ENCODE peak calls at places on chromosomes 5 and 9, in seven cellular contexts. One of them, this sample, is unnamed.

GRCh38 chr5:120788481-120788880 is 324.4 kb downstream of the PRR16 start:
- DNase-seq in HL-60: no peak
- DNase-seq in GM23338: no peak
- DNase-seq in pancreas: no peak
- DNase-seq in SK-N-SH: no peak
- DNase-seq in substantia nigra: no peak
- DNase-seq in CD4-positive, CD25-positive, alpha-beta regulatory T cell: no peak
- DNase-seq in this sample: no peak

GRCh38 chr9:132671620-132672412 is 1.6 kb downstream of the GTF3C4 start:
- DNase-seq in HL-60: no peak
- DNase-seq in GM23338: no peak
- DNase-seq in pancreas: no peak
- DNase-seq in SK-N-SH: no peak
- DNase-seq in substantia nigra: no peak
- DNase-seq in CD4-positive, CD25-positive, alpha-beta regulatory T cell: no peak
- DNase-seq in this sample: no peak

GRCh38 chr9:133948571-133949485 is 43.3 kb downstream of the VAV2 start:
- DNase-seq in HL-60: no peak
- DNase-seq in GM23338: no peak
- DNase-seq in pancreas: peak
- DNase-seq in SK-N-SH: no peak
- DNase-seq in substantia nigra: no peak
- DNase-seq in CD4-positive, CD25-positive, alpha-beta regulatory T cell: no peak
- DNase-seq in this sample: no peak

GRCh38 chr5:102755691-102756371 is 726 bp downstream of the PAM start:
- DNase-seq in HL-60: peak
- DNase-seq in GM23338: peak
- DNase-seq in pancreas: peak
- DNase-seq in SK-N-SH: peak
- DNase-seq in substantia nigra: peak
- DNase-seq in CD4-positive, CD25-positive, alpha-beta regulatory T cell: peak
- DNase-seq in this sample: peak

GRCh38 chr5:143896981-143897380 is 85.0 kb downstream of the HMHB1 start:
- DNase-seq in HL-60: no peak
- DNase-seq in GM23338: no peak
- DNase-seq in pancreas: no peak
- DNase-seq in SK-N-SH: no peak
- DNase-seq in substantia nigra: no peak
- DNase-seq in CD4-positive, CD25-positive, alpha-beta regulatory T cell: no peak
- DNase-seq in this sample: no peak

GRCh38 chr5:96562614-96563013 is 99.6 kb upstream of the CAST start:
- DNase-seq in HL-60: no peak
- DNase-seq in GM23338: no peak
- DNase-seq in pancreas: no peak
- DNase-seq in SK-N-SH: no peak
- DNase-seq in substantia nigra: no peak
- DNase-seq in CD4-positive, CD25-positive, alpha-beta regulatory T cell: no peak
- DNase-seq in this sample: no peak

GRCh38 chr5:178460598-178461425 is 129.4 kb downstream of the COL23A1 start:
- DNase-seq in HL-60: no peak
- DNase-seq in GM23338: peak
- DNase-seq in pancreas: peak
- DNase-seq in SK-N-SH: peak
- DNase-seq in substantia nigra: peak
- DNase-seq in CD4-positive, CD25-positive, alpha-beta regulatory T cell: no peak
- DNase-seq in this sample: peak

GRCh38 chr9:36936498-36936831 is 97.6 kb downstream of the PAX5 start:
- DNase-seq in HL-60: no peak
- DNase-seq in GM23338: no peak
- DNase-seq in pancreas: no peak
- DNase-seq in SK-N-SH: no peak
- DNase-seq in substantia nigra: no peak
- DNase-seq in CD4-positive, CD25-positive, alpha-beta regulatory T cell: no peak
- DNase-seq in this sample: no peak

GRCh38 chr9:33117306-33117705 is 40.8 kb upstream of the SMU1 start:
- DNase-seq in HL-60: no peak
- DNase-seq in GM23338: no peak
- DNase-seq in pancreas: no peak
- DNase-seq in SK-N-SH: no peak
- DNase-seq in substantia nigra: no peak
- DNase-seq in CD4-positive, CD25-positive, alpha-beta regulatory T cell: no peak
- DNase-seq in this sample: no peak

GRCh38 chr5:19880859-19881436 is 107.1 kb downstream of the CDH18 start:
- DNase-seq in HL-60: no peak
- DNase-seq in GM23338: peak
- DNase-seq in pancreas: no peak
- DNase-seq in SK-N-SH: no peak
- DNase-seq in substantia nigra: no peak
- DNase-seq in CD4-positive, CD25-positive, alpha-beta regulatory T cell: no peak
- DNase-seq in this sample: no peak

GRCh38 chr5:146041180-146041789 is 64.1 kb downstream of the PLAC8L1 start:
- DNase-seq in HL-60: no peak
- DNase-seq in GM23338: peak
- DNase-seq in pancreas: no peak
- DNase-seq in SK-N-SH: no peak
- DNase-seq in substantia nigra: no peak
- DNase-seq in CD4-positive, CD25-positive, alpha-beta regulatory T cell: no peak
- DNase-seq in this sample: no peak

GRCh38 chr5:143771229-143772001 is 40.5 kb upstream of the HMHB1 start:
- DNase-seq in HL-60: no peak
- DNase-seq in GM23338: no peak
- DNase-seq in pancreas: no peak
- DNase-seq in SK-N-SH: no peak
- DNase-seq in substantia nigra: no peak
- DNase-seq in CD4-positive, CD25-positive, alpha-beta regulatory T cell: no peak
- DNase-seq in this sample: no peak

GRCh38 chr9:69046723-69047122 is 11.2 kb downstream of the FXN start:
- DNase-seq in HL-60: no peak
- DNase-seq in GM23338: no peak
- DNase-seq in pancreas: no peak
- DNase-seq in SK-N-SH: no peak
- DNase-seq in substantia nigra: no peak
- DNase-seq in CD4-positive, CD25-positive, alpha-beta regulatory T cell: no peak
- DNase-seq in this sample: no peak

GRCh38 chr9:69045821-69046220 is 10.3 kb downstream of the FXN start:
- DNase-seq in HL-60: no peak
- DNase-seq in GM23338: no peak
- DNase-seq in pancreas: no peak
- DNase-seq in SK-N-SH: no peak
- DNase-seq in substantia nigra: no peak
- DNase-seq in CD4-positive, CD25-positive, alpha-beta regulatory T cell: no peak
- DNase-seq in this sample: no peak

GRCh38 chr9:69049094-69049493 is 13.5 kb downstream of the FXN start:
- DNase-seq in HL-60: no peak
- DNase-seq in GM23338: no peak
- DNase-seq in pancreas: no peak
- DNase-seq in SK-N-SH: no peak
- DNase-seq in substantia nigra: no peak
- DNase-seq in CD4-positive, CD25-positive, alpha-beta regulatory T cell: no peak
- DNase-seq in this sample: no peak

GRCh38 chr9:69044226-69045219 is 9.0 kb downstream of the FXN start:
- DNase-seq in HL-60: no peak
- DNase-seq in GM23338: peak
- DNase-seq in pancreas: no peak
- DNase-seq in SK-N-SH: peak
- DNase-seq in substantia nigra: no peak
- DNase-seq in CD4-positive, CD25-positive, alpha-beta regulatory T cell: no peak
- DNase-seq in this sample: peak

DNA sequence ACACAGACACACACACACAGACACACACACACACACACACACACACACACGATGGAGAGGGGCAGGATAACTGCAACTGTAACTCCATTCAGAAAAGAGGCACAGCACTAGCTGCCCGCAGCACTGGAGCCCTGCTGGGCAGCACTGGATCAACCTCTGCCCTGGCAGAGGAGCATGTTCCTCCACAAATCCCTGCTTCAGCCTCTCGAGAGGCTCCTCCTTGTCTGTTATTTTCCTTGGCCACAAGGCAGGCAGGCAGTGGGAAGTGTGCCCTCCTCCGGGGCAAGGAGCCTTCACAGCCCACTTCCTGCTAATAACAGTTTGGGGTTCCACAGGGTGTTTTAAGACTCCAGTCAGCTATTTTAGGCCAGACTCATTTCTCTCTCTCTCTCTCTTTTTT is 11.8 kb downstream of the FXN start:
- DNase-seq in HL-60: no peak
- DNase-seq in GM23338: no peak
- DNase-seq in pancreas: no peak
- DNase-seq in SK-N-SH: no peak
- DNase-seq in substantia nigra: no peak
- DNase-seq in CD4-positive, CD25-positive, alpha-beta regulatory T cell: no peak
- DNase-seq in this sample: no peak
- H3K27ac ChIP-seq in HL-60: no peak
- H3K27ac ChIP-seq in GM23338: no peak
- H3K27ac ChIP-seq in pancreas: no peak
- H3K27ac ChIP-seq in SK-N-SH: no peak
- H3K27ac ChIP-seq in substantia nigra: no peak
- H3K27ac ChIP-seq in CD4-positive, CD25-positive, alpha-beta regulatory T cell: no peak
- H3K27ac ChIP-seq in this sample: no peak

GRCh38 chr9:92480332-92480771 is 2.0 kb downstream of the ASPN start:
- DNase-seq in HL-60: no peak
- DNase-seq in GM23338: no peak
- DNase-seq in pancreas: no peak
- DNase-seq in SK-N-SH: no peak
- DNase-seq in substantia nigra: no peak
- DNase-seq in CD4-positive, CD25-positive, alpha-beta regulatory T cell: no peak
- DNase-seq in this sample: no peak
- H3K27ac ChIP-seq in HL-60: no peak
- H3K27ac ChIP-seq in GM23338: peak
- H3K27ac ChIP-seq in pancreas: no peak
- H3K27ac ChIP-seq in SK-N-SH: peak
- H3K27ac ChIP-seq in substantia nigra: no peak
- H3K27ac ChIP-seq in CD4-positive, CD25-positive, alpha-beta regulatory T cell: no peak
- H3K27ac ChIP-seq in this sample: peak

GRCh38 chr9:119934497-119934896 is 565.3 kb upstream of the BRINP1 start:
- DNase-seq in HL-60: no peak
- DNase-seq in GM23338: no peak
- DNase-seq in pancreas: no peak
- DNase-seq in SK-N-SH: no peak
- DNase-seq in substantia nigra: no peak
- DNase-seq in CD4-positive, CD25-positive, alpha-beta regulatory T cell: no peak
- DNase-seq in this sample: no peak
- H3K27ac ChIP-seq in HL-60: no peak
- H3K27ac ChIP-seq in GM23338: no peak
- H3K27ac ChIP-seq in pancreas: no peak
- H3K27ac ChIP-seq in SK-N-SH: no peak
- H3K27ac ChIP-seq in substantia nigra: no peak
- H3K27ac ChIP-seq in CD4-positive, CD25-positive, alpha-beta regulatory T cell: no peak
- H3K27ac ChIP-seq in this sample: no peak

GRCh38 chr5:157468293-157468965 is 8.4 kb downstream of the NIPAL4 start:
- DNase-seq in HL-60: no peak
- DNase-seq in GM23338: no peak
- DNase-seq in pancreas: no peak
- DNase-seq in SK-N-SH: no peak
- DNase-seq in substantia nigra: no peak
- DNase-seq in CD4-positive, CD25-positive, alpha-beta regulatory T cell: no peak
- DNase-seq in this sample: no peak

GRCh38 chr5:157469073-157469472 is 9.1 kb downstream of the NIPAL4 start:
- DNase-seq in HL-60: no peak
- DNase-seq in GM23338: no peak
- DNase-seq in pancreas: no peak
- DNase-seq in SK-N-SH: no peak
- DNase-seq in substantia nigra: no peak
- DNase-seq in CD4-positive, CD25-positive, alpha-beta regulatory T cell: no peak
- DNase-seq in this sample: no peak

GRCh38 chr5:157470616-157471015 is 10.6 kb downstream of the NIPAL4 start:
- DNase-seq in HL-60: no peak
- DNase-seq in GM23338: no peak
- DNase-seq in pancreas: no peak
- DNase-seq in SK-N-SH: no peak
- DNase-seq in substantia nigra: no peak
- DNase-seq in CD4-positive, CD25-positive, alpha-beta regulatory T cell: no peak
- DNase-seq in this sample: no peak

GRCh38 chr5:157471709-157472108 is 11.7 kb downstream of the NIPAL4 start:
- DNase-seq in HL-60: no peak
- DNase-seq in GM23338: peak
- DNase-seq in pancreas: no peak
- DNase-seq in SK-N-SH: peak
- DNase-seq in substantia nigra: no peak
- DNase-seq in CD4-positive, CD25-positive, alpha-beta regulatory T cell: no peak
- DNase-seq in this sample: no peak

DNA sequence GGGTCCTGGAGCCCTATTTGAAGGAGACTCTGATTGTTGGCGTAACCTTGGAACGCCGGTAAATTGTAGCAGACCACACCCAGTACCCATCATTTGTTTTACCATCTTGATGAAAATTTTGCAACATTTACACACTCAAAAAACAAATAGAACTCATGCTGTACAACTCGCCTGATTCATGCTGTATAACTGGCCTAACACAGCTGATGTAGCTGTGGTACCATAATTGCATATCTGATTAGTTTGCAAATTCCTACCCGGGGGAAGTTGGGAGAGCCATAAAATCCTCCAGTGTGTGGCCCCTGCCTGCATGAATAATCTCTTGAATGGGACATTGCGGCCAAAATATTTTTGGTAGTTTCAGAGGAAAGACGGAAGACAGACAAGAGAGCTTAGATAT is 9.7 kb downstream of the NIPAL4 start:
- DNase-seq in HL-60: no peak
- DNase-seq in GM23338: no peak
- DNase-seq in pancreas: no peak
- DNase-seq in SK-N-SH: no peak
- DNase-seq in substantia nigra: no peak
- DNase-seq in CD4-positive, CD25-positive, alpha-beta regulatory T cell: no peak
- DNase-seq in this sample: no peak
- H3K27ac ChIP-seq in HL-60: no peak
- H3K27ac ChIP-seq in GM23338: no peak
- H3K27ac ChIP-seq in pancreas: no peak
- H3K27ac ChIP-seq in SK-N-SH: no peak
- H3K27ac ChIP-seq in substantia nigra: peak
- H3K27ac ChIP-seq in CD4-positive, CD25-positive, alpha-beta regulatory T cell: no peak
- H3K27ac ChIP-seq in this sample: no peak

This sample was measured in heart right ventricle.